ENCODE peak calls at places on chromosomes 7 and 10, in six cellular contexts. H is neuronal stem cell, W is IMR-90, I is H1, Z is trophoblast cell, J is mesenchymal stem cell. C is an unnamed sample.

GRCh38 chr10:47012214-47012613 is 101.0 kb downstream of the PTPN20 start:
- DNase-seq in H (no peak), W (no peak), I (no peak), Z (no peak), J (no peak), C (no peak)

GRCh38 chr10:35089641-35090161 is 440 bp downstream of the CUL2 start:
- DNase-seq in H (no peak), W (peak), I (no peak), Z (peak), J (peak), C (no peak)

GRCh38 chr7:23662124-23662982 is 17.6 kb upstream of the FAM221A start:
- DNase-seq in H (no peak), W (peak), I (no peak), Z (no peak), J (no peak), C (peak)

GRCh38 chr7:50543776-50544442 is 21.3 kb downstream of the DDC start:
- DNase-seq in H (no peak), W (no peak), I (no peak), Z (no peak), J (no peak), C (no peak)

GRCh38 chr7:23357190-23358093 is 58.3 kb downstream of the MALSU1 start:
- DNase-seq in H (no peak), W (peak), I (no peak), Z (peak), J (peak), C (no peak)

GRCh38 chr10:13613519-13613918 is 26.8 kb downstream of the PRPF18 start:
- DNase-seq in H (no peak), W (peak), I (no peak), Z (peak), J (peak), C (no peak)

GRCh38 chr10:129766611-129767550 is 197.2 kb downstream of the EBF3 start:
- DNase-seq in H (no peak), W (no peak), I (no peak), Z (no peak), J (no peak), C (peak)

GRCh38 chr7:158274404-158274811 is 313.2 kb downstream of the PTPRN2 start:
- DNase-seq in H (no peak), W (no peak), I (no peak), Z (no peak), J (no peak), C (peak)

GRCh38 chr7:21869785-21870402 is 75.8 kb downstream of the CDCA7L start:
- DNase-seq in H (no peak), W (peak), I (no peak), Z (no peak), J (peak), C (peak)

GRCh38 chr10:117131390-117132327 is 6.4 kb downstream of the VAX1 start:
- DNase-seq in H (no peak), W (no peak), I (no peak), Z (no peak), J (no peak), C (peak)
- H3K4me2 ChIP-seq in H (peak), W (peak), I (peak), Z (peak), J (peak), C (peak)

DNA sequence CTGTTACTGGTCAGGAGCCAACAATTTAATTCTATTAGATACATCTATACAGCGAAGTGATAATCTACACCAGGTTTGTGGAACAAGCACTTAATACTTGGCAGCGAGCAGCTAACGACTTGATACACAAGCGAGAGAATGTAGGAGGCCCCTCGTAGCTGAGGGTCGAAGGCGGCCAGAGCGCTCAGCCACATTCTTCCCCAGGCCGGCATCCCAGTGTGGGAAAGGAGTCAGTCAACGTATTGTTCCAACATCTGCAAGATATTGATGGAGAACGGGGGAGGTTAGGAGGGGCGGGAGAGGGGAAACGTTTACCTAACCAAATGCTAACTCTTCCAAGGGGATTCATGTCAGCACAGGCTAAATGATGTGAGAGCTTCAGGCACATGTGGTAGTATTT is 121.0 kb upstream of the HABP2 start:
- DNase-seq in H (no peak), W (no peak), I (no peak), Z (no peak), J (no peak), C (no peak)
- H4K91ac ChIP-seq in H (no peak), W (no peak), I (no peak), Z (no peak), J (no peak), C (no peak)

GRCh38 chr10:114061794-114062193 is 18.1 kb downstream of the ADRB1 start:
- DNase-seq in H (no peak), W (no peak), I (no peak), Z (no peak), J (no peak), C (no peak)
- H3K4me2 ChIP-seq in H (no peak), W (no peak), I (no peak), Z (no peak), J (no peak), C (no peak)

DNA sequence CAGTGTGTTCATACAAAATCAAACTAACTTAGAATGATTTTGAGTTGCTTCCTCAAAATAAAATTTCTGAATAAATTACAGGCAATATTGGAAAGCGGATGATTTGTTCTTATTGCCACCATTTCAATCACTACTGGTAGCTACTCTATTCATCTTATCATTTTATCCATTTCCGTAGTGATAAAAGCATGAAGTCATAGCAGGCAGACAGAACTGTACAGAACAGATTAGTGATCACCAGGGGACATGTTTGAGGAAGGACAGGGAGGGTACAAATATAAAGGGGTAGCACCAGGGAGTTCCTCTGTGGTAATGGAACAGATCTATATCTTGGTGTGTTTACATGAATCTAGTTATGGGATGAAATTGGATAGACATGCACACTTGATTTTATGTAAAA is 138.5 kb downstream of the WNT2 start:
- DNase-seq in H (no peak), W (no peak), I (no peak), Z (no peak), J (no peak), C (no peak)
- H4K91ac ChIP-seq in H (no peak), W (no peak), I (no peak), Z (no peak), J (no peak), C (no peak)

C was measured in H9.